ENCODE peak calls at places on chromosome 11, in nine cellular contexts. One of them, this sample, is unnamed.
A peak's percentile ranks its signal among the peaks of the same experiment; 100 is the strongest.

GRCh38 chr11:128437137-128437536 is 150.2 kb downstream of the ETS1 start:
- DNase-seq in sigmoid colon: no peak
- DNase-seq in astrocyte of the spinal cord: peak; percentile 61
- DNase-seq in mucosa of descending colon: no peak
- DNase-seq in body of pancreas: no peak
- DNase-seq in CD4-positive, alpha-beta memory T cell: no peak
- DNase-seq in BJ: no peak
- DNase-seq in mammary epithelial cell: no peak
- DNase-seq in IMR-90: peak; percentile 79
- DNase-seq in this sample: no peak

GRCh38 chr11:61955031-61955415 is 4.9 kb downstream of the BEST1 start:
- DNase-seq in sigmoid colon: peak; percentile 90
- DNase-seq in astrocyte of the spinal cord: peak; percentile 53
- DNase-seq in mucosa of descending colon: peak; percentile 32
- DNase-seq in body of pancreas: peak; percentile 77
- DNase-seq in CD4-positive, alpha-beta memory T cell: no peak
- DNase-seq in BJ: peak; percentile 48
- DNase-seq in mammary epithelial cell: peak; percentile 21
- DNase-seq in IMR-90: peak; percentile 87
- DNase-seq in this sample: peak; percentile 87

GRCh38 chr11:9787981-9788521 is 124.2 kb downstream of the SWAP70 start:
- DNase-seq in sigmoid colon: peak; percentile 73
- DNase-seq in astrocyte of the spinal cord: peak; percentile 95
- DNase-seq in mucosa of descending colon: peak; percentile 16
- DNase-seq in body of pancreas: peak; percentile 38
- DNase-seq in CD4-positive, alpha-beta memory T cell: no peak
- DNase-seq in BJ: peak; percentile 70
- DNase-seq in mammary epithelial cell: peak; percentile 38
- DNase-seq in IMR-90: peak; percentile 95
- DNase-seq in this sample: peak; percentile 24

GRCh38 chr11:62012451-62013265 is 45.2 kb upstream of the FTH1 start:
- DNase-seq in sigmoid colon: no peak
- DNase-seq in astrocyte of the spinal cord: no peak
- DNase-seq in mucosa of descending colon: no peak
- DNase-seq in body of pancreas: no peak
- DNase-seq in CD4-positive, alpha-beta memory T cell: no peak
- DNase-seq in BJ: no peak
- DNase-seq in mammary epithelial cell: peak; percentile 56
- DNase-seq in IMR-90: peak; percentile 42
- DNase-seq in this sample: no peak

GRCh38 chr11:8219257-8220021 is 44.2 kb downstream of the LMO1 start:
- DNase-seq in sigmoid colon: no peak
- DNase-seq in astrocyte of the spinal cord: peak; percentile 58
- DNase-seq in mucosa of descending colon: peak; percentile 76
- DNase-seq in body of pancreas: peak; percentile 66
- DNase-seq in CD4-positive, alpha-beta memory T cell: no peak
- DNase-seq in BJ: no peak
- DNase-seq in mammary epithelial cell: peak; percentile 29
- DNase-seq in IMR-90: peak; percentile 55
- DNase-seq in this sample: no peak

GRCh38 chr11:33976351-33977199 is 75.0 kb upstream of the CAPRIN1 start:
- DNase-seq in sigmoid colon: no peak
- DNase-seq in astrocyte of the spinal cord: no peak
- DNase-seq in mucosa of descending colon: no peak
- DNase-seq in body of pancreas: no peak
- DNase-seq in CD4-positive, alpha-beta memory T cell: no peak
- DNase-seq in BJ: no peak
- DNase-seq in mammary epithelial cell: no peak
- DNase-seq in IMR-90: peak; percentile 1
- DNase-seq in this sample: no peak

GRCh38 chr11:71962428-71963038 is 33.7 kb downstream of the RNF121 start:
- DNase-seq in sigmoid colon: no peak
- DNase-seq in astrocyte of the spinal cord: peak; percentile 53
- DNase-seq in mucosa of descending colon: no peak
- DNase-seq in body of pancreas: no peak
- DNase-seq in CD4-positive, alpha-beta memory T cell: no peak
- DNase-seq in BJ: no peak
- DNase-seq in mammary epithelial cell: no peak
- DNase-seq in IMR-90: peak; percentile 65
- DNase-seq in this sample: no peak

GRCh38 chr11:129881570-129882170 is 13.7 kb downstream of the NFRKB start:
- DNase-seq in sigmoid colon: no peak
- DNase-seq in astrocyte of the spinal cord: peak; percentile 10
- DNase-seq in mucosa of descending colon: peak; percentile 55
- DNase-seq in body of pancreas: no peak
- DNase-seq in CD4-positive, alpha-beta memory T cell: no peak
- DNase-seq in BJ: no peak
- DNase-seq in mammary epithelial cell: peak; percentile 17
- DNase-seq in IMR-90: peak; percentile 21
- DNase-seq in this sample: no peak

GRCh38 chr11:10982695-10983492 is 125.0 kb upstream of the ZBED5 start:
- DNase-seq in sigmoid colon: no peak
- DNase-seq in astrocyte of the spinal cord: no peak
- DNase-seq in mucosa of descending colon: no peak
- DNase-seq in body of pancreas: no peak
- DNase-seq in CD4-positive, alpha-beta memory T cell: no peak
- DNase-seq in BJ: no peak
- DNase-seq in mammary epithelial cell: peak; percentile 32
- DNase-seq in IMR-90: no peak
- DNase-seq in this sample: no peak

GRCh38 chr11:67289226-67289650 is at the start of gene ANKRD13D:
- DNase-seq in sigmoid colon: peak; percentile 73
- DNase-seq in astrocyte of the spinal cord: no peak
- DNase-seq in mucosa of descending colon: no peak
- DNase-seq in body of pancreas: peak; percentile 50
- DNase-seq in CD4-positive, alpha-beta memory T cell: no peak
- DNase-seq in BJ: no peak
- DNase-seq in mammary epithelial cell: peak; percentile 36
- DNase-seq in IMR-90: no peak
- DNase-seq in this sample: no peak

GRCh38 chr11:78094250-78094649 is 14.6 kb upstream of the NDUFC2 start:
- DNase-seq in sigmoid colon: no peak
- DNase-seq in astrocyte of the spinal cord: no peak
- DNase-seq in mucosa of descending colon: no peak
- DNase-seq in body of pancreas: no peak
- DNase-seq in CD4-positive, alpha-beta memory T cell: no peak
- DNase-seq in BJ: no peak
- DNase-seq in mammary epithelial cell: no peak
- DNase-seq in IMR-90: no peak
- DNase-seq in this sample: no peak

GRCh38 chr11:996681-997080 is 39.8 kb downstream of the MUC6 start:
- DNase-seq in sigmoid colon: no peak
- DNase-seq in astrocyte of the spinal cord: no peak
- DNase-seq in mucosa of descending colon: no peak
- DNase-seq in body of pancreas: no peak
- DNase-seq in CD4-positive, alpha-beta memory T cell: no peak
- DNase-seq in BJ: no peak
- DNase-seq in mammary epithelial cell: no peak
- DNase-seq in IMR-90: no peak
- DNase-seq in this sample: no peak

DNA sequence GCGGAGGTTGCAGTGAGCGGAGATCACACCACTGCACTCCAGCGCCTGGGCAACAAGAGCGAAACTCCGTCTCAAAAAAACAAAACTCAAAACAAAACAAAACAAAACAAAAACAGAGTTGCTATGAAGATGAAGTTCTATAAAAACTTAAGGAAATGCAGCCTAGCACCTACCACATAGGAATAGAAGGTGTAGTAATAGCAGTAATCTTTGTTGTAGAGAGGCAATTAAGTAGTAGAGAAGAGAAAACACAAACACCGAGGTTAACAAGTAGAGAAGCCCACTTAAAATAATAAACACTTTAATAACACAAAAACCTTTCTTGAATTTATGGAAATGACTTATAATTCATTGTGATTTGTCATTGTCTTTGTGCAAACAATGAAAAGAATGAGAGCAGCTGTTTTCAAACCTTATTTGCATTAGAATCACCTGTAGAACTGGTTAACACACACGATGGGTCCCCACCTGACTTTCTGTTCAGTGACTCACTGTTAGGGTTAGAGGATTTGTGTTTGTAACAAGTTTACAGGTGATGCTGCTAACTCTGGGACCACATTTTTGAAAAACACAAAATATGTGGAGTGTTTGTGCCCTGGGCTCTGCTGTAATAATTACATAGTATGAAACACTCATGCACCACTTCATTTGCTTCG is 43.1 kb downstream of the TYR start:
- DNase-seq in sigmoid colon: no peak
- DNase-seq in astrocyte of the spinal cord: no peak
- DNase-seq in mucosa of descending colon: no peak
- DNase-seq in body of pancreas: no peak
- DNase-seq in CD4-positive, alpha-beta memory T cell: no peak
- DNase-seq in BJ: no peak
- DNase-seq in mammary epithelial cell: no peak
- DNase-seq in IMR-90: no peak
- DNase-seq in this sample: no peak
- H3K4me3 ChIP-seq in sigmoid colon: no peak overlapping the region
- H3K4me3 ChIP-seq in astrocyte of the spinal cord: no peak overlapping the region
- H3K4me3 ChIP-seq in mucosa of descending colon: no peak overlapping the region
- H3K4me3 ChIP-seq in body of pancreas: no peak overlapping the region
- H3K4me3 ChIP-seq in CD4-positive, alpha-beta memory T cell: no peak overlapping the region
- H3K4me3 ChIP-seq in BJ: no peak overlapping the region
- H3K4me3 ChIP-seq in mammary epithelial cell: no peak overlapping the region
- H3K4me3 ChIP-seq in IMR-90: no peak overlapping the region
- H3K4me3 ChIP-seq in this sample: no peak overlapping the region

DNA sequence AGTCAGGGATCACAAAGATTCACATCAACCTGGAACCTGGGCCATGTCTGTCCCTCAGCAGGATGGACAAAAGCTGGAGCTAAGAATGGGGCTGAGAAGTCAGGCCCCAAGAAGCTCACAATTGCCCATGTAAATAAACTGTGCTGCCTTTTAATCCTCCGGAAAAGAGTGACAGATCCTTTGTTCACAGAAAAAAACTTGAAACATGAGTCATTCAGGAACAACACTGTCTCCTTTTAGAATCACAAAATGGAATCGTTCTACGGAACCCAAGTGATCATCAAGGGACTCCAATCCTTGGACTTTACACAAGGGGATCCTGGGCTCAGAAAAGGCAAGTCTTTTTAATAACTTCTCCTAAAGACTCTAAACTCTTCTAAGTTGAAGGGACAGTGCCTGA is 36.1 kb downstream of the RELT start:
- DNase-seq in sigmoid colon: no peak
- DNase-seq in astrocyte of the spinal cord: peak; percentile 24
- DNase-seq in mucosa of descending colon: no peak
- DNase-seq in body of pancreas: no peak
- DNase-seq in CD4-positive, alpha-beta memory T cell: no peak
- DNase-seq in BJ: no peak
- DNase-seq in mammary epithelial cell: no peak
- DNase-seq in IMR-90: no peak
- DNase-seq in this sample: no peak
- H3K4me3 ChIP-seq in sigmoid colon: no peak overlapping the region
- H3K4me3 ChIP-seq in astrocyte of the spinal cord: no peak overlapping the region
- H3K4me3 ChIP-seq in mucosa of descending colon: no peak overlapping the region
- H3K4me3 ChIP-seq in body of pancreas: no peak overlapping the region
- H3K4me3 ChIP-seq in CD4-positive, alpha-beta memory T cell: no peak overlapping the region
- H3K4me3 ChIP-seq in BJ: no peak overlapping the region
- H3K4me3 ChIP-seq in mammary epithelial cell: no peak overlapping the region
- H3K4me3 ChIP-seq in IMR-90: no peak overlapping the region
- H3K4me3 ChIP-seq in this sample: no peak overlapping the region

GRCh38 chr11:88178211-88178610 is 3.0 kb upstream of the RAB38 start:
- DNase-seq in sigmoid colon: no peak
- DNase-seq in astrocyte of the spinal cord: peak; percentile 57
- DNase-seq in mucosa of descending colon: no peak
- DNase-seq in body of pancreas: no peak
- DNase-seq in CD4-positive, alpha-beta memory T cell: no peak
- DNase-seq in BJ: no peak
- DNase-seq in mammary epithelial cell: no peak
- DNase-seq in IMR-90: peak; percentile 32
- DNase-seq in this sample: no peak

GRCh38 chr11:88174627-88175003 is 628 bp downstream of the RAB38 start:
- DNase-seq in sigmoid colon: peak; percentile 85
- DNase-seq in astrocyte of the spinal cord: peak; percentile 67
- DNase-seq in mucosa of descending colon: peak; percentile 65
- DNase-seq in body of pancreas: peak; percentile 71
- DNase-seq in CD4-positive, alpha-beta memory T cell: no peak
- DNase-seq in BJ: no peak
- DNase-seq in mammary epithelial cell: peak; percentile 93
- DNase-seq in IMR-90: peak; percentile 86
- DNase-seq in this sample: peak; percentile 83

GRCh38 chr11:88179141-88179540 is 3.9 kb upstream of the RAB38 start:
- DNase-seq in sigmoid colon: no peak
- DNase-seq in astrocyte of the spinal cord: peak; percentile 84
- DNase-seq in mucosa of descending colon: no peak
- DNase-seq in body of pancreas: no peak
- DNase-seq in CD4-positive, alpha-beta memory T cell: no peak
- DNase-seq in BJ: no peak
- DNase-seq in mammary epithelial cell: peak; percentile 99
- DNase-seq in IMR-90: peak; percentile 61
- DNase-seq in this sample: no peak

GRCh38 chr11:88175004-88175706 is at the start of gene RAB38:
- DNase-seq in sigmoid colon: peak; percentile 70
- DNase-seq in astrocyte of the spinal cord: peak; percentile 21
- DNase-seq in mucosa of descending colon: peak; percentile 50
- DNase-seq in body of pancreas: peak; percentile 58
- DNase-seq in CD4-positive, alpha-beta memory T cell: no peak
- DNase-seq in BJ: no peak
- DNase-seq in mammary epithelial cell: peak; percentile 80
- DNase-seq in IMR-90: peak; percentile 21
- DNase-seq in this sample: peak; percentile 59

DNA sequence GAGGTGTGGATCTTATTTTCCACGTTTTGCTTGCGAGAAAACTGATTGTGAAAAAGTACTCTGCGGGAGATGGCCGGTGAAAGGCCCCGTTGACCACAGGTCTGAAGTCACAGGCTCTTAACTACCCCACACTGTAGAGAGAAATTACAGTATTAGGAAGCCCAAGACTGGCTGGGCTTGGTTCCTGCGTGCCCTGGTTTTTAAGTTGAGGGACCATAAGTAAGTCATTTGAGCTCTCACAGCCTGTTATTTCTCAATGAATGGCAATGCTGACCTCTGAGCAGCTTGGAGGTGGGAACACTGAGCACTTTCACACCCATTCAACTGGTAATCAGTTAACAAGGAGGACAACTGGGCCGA is 444 bp upstream of the RAB38 start:
- DNase-seq in sigmoid colon: no peak
- DNase-seq in astrocyte of the spinal cord: peak; percentile 33
- DNase-seq in mucosa of descending colon: no peak
- DNase-seq in body of pancreas: peak; percentile 5
- DNase-seq in CD4-positive, alpha-beta memory T cell: no peak
- DNase-seq in BJ: no peak
- DNase-seq in mammary epithelial cell: no peak
- DNase-seq in IMR-90: peak; percentile 7
- DNase-seq in this sample: no peak
- H3K4me3 ChIP-seq in sigmoid colon: peak overlapping the region; percentile 49
- H3K4me3 ChIP-seq in astrocyte of the spinal cord: peak overlapping the region; percentile 53
- H3K4me3 ChIP-seq in mucosa of descending colon: no peak overlapping the region
- H3K4me3 ChIP-seq in body of pancreas: no peak overlapping the region
- H3K4me3 ChIP-seq in CD4-positive, alpha-beta memory T cell: no peak overlapping the region
- H3K4me3 ChIP-seq in BJ: peak overlapping the region; percentile 53
- H3K4me3 ChIP-seq in mammary epithelial cell: peak overlapping the region; percentile 83
- H3K4me3 ChIP-seq in IMR-90: no peak overlapping the region
- H3K4me3 ChIP-seq in this sample: peak overlapping the region; percentile 72

DNA sequence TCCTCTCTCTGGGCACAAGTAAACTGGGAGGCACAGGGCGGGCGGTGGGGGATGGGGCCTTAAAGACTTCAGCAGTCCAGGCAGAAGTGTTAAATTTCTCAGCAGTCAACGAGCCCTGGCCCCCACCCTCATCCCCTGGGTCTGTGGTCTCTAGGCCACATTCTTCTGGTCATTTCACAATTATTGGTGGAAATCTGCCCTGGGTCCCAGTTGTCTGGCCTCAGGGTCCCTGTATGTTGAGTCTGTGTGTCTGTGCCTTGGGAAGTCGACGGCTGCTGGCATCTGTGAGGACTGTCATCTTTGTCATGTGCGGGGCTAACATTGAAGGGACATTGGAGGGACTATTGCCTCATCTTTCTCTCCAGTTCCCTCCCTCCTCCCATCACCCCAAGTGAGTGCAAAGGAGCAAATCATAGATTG is 1.7 kb downstream of the TSPAN18 start:
- DNase-seq in sigmoid colon: peak; percentile 72
- DNase-seq in astrocyte of the spinal cord: no peak
- DNase-seq in mucosa of descending colon: no peak
- DNase-seq in body of pancreas: no peak
- DNase-seq in CD4-positive, alpha-beta memory T cell: no peak
- DNase-seq in BJ: no peak
- DNase-seq in mammary epithelial cell: no peak
- DNase-seq in IMR-90: no peak
- DNase-seq in this sample: peak; percentile 39
- H3K4me3 ChIP-seq in sigmoid colon: peak overlapping the region; percentile 77
- H3K4me3 ChIP-seq in astrocyte of the spinal cord: no peak overlapping the region
- H3K4me3 ChIP-seq in mucosa of descending colon: no peak overlapping the region
- H3K4me3 ChIP-seq in body of pancreas: no peak overlapping the region
- H3K4me3 ChIP-seq in CD4-positive, alpha-beta memory T cell: peak overlapping the region; percentile 4
- H3K4me3 ChIP-seq in BJ: no peak overlapping the region
- H3K4me3 ChIP-seq in mammary epithelial cell: no peak overlapping the region
- H3K4me3 ChIP-seq in IMR-90: no peak overlapping the region
- H3K4me3 ChIP-seq in this sample: peak overlapping the region; percentile 62

This sample was measured in right cardiac atrium.